ENCODE peak calls at places on chromosomes 3 and 15, in five cellular contexts. C is astrocyte of the spinal cord, S is Peyer's patch, Z is GM23338, L is AG04450. E is an unnamed sample.

GRCh38 chr3:81302045-81302444 is 459.4 kb downstream of the GBE1 start:
- DNase-seq in S (no peak), C (peak), L (peak), Z (peak), E (peak)

GRCh38 chr3:184953396-184953795 is 141.4 kb downstream of the VPS8 start:
- DNase-seq in L (no peak), Z (peak), S (no peak), C (no peak), E (no peak)

GRCh38 chr15:85462029-85462428 is 81.6 kb downstream of the AKAP13 start:
- DNase-seq in S (no peak), C (no peak), L (no peak), Z (no peak), E (no peak)

GRCh38 chr3:35194666-35195065 is 444.7 kb upstream of the ARPP21 start:
- DNase-seq in Z (no peak), S (no peak), L (no peak), C (no peak), E (no peak)

GRCh38 chr15:99442268-99442897 is 123.4 kb upstream of the MEF2A start:
- DNase-seq in C (peak), L (peak), S (peak), Z (no peak), E (peak)

GRCh38 chr15:63063877-63064409 is 21.4 kb downstream of the TPM1 start:
- DNase-seq in C (no peak), L (no peak), S (no peak), Z (no peak), E (no peak)

GRCh38 chr3:184275961-184276910 is at the start of gene ECE2:
- DNase-seq in L (no peak), C (no peak), S (no peak), Z (no peak), E (no peak)

GRCh38 chr3:20039765-20040475 is at the start of gene KAT2B:
- DNase-seq in C (peak), L (no peak), Z (peak), S (peak), E (no peak)

GRCh38 chr3:171101982-171102610 is 75.6 kb upstream of the SLC2A2 start:
- DNase-seq in C (peak), L (no peak), Z (no peak), S (no peak), E (no peak)

GRCh38 chr3:151931171-151931570 is 57.7 kb downstream of the SUCNR1 start:
- DNase-seq in S (no peak), L (no peak), C (peak), Z (no peak), E (no peak)

GRCh38 chr3:50542177-50543034 is 25.1 kb downstream of the C3orf18 start:
- DNase-seq in C (peak), S (peak), L (peak), Z (peak), E (peak)

GRCh38 chr3:188049890-188050530 is 103.9 kb upstream of the LPP start:
- DNase-seq in S (no peak), C (no peak), Z (no peak), L (no peak), E (no peak)

GRCh38 chr3:188053710-188054379 is 100.1 kb upstream of the LPP start:
- DNase-seq in Z (no peak), S (no peak), L (no peak), C (no peak), E (no peak)

GRCh38 chr3:188051801-188052228 is 102.1 kb upstream of the LPP start:
- DNase-seq in L (no peak), Z (peak), C (no peak), S (peak), E (no peak)

GRCh38 chr3:188052966-188053340 is 101.0 kb upstream of the LPP start:
- DNase-seq in S (no peak), Z (no peak), C (no peak), L (no peak), E (no peak)

DNA sequence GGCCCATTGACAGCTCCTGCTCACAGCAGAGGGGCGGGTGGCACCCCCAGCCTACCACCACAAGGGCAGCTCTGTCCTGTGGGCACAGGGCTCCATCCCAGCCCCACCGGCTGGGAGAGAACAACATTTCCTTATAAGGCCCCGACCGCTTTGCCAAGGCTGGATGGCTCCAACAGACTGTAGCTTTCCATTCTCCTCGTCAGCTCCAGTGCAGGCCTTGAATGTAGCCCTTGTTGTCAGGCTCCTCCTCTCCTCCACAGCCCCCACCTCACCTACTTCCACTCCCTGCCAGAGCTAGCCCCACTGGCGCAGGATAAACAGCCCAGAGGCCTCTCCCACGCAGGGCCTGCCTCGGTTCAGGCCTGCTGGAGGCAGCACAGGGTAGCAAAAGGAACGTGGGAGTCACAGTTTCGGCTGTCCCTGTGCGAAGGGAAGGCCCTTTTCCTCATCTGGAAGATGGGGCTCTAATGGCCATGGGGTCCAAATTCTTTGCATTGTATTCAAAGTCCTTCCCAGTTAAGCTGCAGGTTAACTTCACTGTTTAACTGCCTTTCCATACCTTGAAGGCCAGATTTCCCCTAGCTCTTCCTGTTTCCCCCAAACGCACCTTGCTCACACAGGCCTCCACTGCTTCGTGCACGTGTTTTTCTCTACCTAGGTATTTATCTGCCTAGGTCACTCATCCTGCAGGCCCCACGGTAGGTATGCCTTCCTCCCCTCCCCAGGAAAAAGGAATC is 101.6 kb upstream of the LPP start:
- DNase-seq in S (peak), Z (peak), L (no peak), C (peak), E (no peak)
- TF ChIP-seq CTCF in S (no peak), Z (peak), L (peak), C (peak), E (no peak)

DNA sequence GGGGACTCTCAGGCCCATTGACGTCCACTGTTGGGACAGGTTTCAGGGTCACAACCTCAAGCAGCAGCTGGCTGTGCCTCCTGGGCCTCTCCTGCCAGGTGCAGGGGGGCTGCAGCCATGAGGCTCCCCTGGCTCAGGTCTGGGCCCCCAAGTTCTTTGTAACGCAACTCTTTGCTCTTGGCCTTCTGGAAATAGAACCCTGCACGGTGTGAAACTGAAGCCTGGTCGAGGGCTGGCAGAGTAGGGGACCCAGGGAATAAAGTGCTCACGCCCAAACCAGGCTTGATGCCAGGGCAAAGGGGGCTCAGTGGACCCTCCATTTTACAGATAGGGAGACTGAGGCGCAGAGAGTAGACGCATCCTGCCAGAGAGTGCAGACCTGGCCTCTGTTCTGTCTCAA is 771 bp downstream of the CALML4 start:
- DNase-seq in L (no peak), C (no peak), S (no peak), Z (no peak), E (no peak)
- H3K4me3 ChIP-seq in L (no peak), C (no peak), S (no peak), Z (no peak), E (no peak)

DNA sequence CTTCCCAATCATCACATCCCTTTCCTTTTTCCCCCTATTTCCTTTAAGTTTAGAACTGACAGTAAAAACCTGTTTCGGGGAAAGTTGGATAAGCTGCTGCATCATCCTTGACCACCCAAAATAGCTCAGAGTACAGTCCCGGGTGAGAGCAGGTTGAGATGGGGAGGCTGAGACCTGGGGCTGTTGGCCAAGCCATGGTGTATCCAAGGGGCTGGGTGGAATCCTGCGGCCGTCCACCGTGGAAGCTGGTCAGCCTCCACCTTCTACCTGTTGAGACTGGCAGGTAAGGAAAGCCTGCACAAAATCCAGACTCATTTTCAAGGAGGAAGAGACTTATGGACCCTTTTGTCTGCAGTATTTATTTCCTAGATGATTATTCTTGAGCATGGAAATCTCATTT is 128.2 kb upstream of the PLXNA1 start:
- DNase-seq in C (no peak), Z (no peak), S (no peak), L (no peak), E (no peak)
- TF ChIP-seq CTCF in C (no peak), Z (no peak), S (no peak), L (no peak), E (no peak)

DNA sequence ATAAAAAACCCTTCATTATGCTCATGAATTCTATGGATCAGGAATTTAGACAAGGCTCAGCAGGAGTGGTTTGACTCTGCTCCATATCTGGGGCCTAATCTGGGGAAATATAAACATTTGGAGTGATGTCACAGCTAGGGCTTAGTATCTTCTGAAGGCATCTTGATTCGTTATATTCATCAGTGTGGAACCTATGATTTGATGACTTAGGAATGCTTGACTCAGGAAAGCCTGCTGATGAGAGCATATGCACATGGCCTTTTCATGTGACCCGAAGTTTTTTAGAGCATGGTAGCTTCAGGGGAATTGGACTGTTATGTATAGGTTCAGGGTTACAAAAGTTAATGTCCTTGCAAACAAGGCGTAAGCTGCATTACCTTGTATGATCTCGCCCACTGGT is 184.9 kb upstream of the LRRC3B start:
- DNase-seq in S (no peak), C (peak), Z (no peak), L (no peak), E (peak)
- H3K4me3 ChIP-seq in S (no peak), C (no peak), Z (no peak), L (no peak), E (no peak)

GRCh38 chr15:59751552-59752413 is 62.7 kb upstream of the BNIP2 start:
- DNase-seq in C (no peak), Z (peak), L (no peak), S (no peak), E (no peak)
- TF ChIP-seq CTCF in C (peak), Z (peak), L (peak), S (no peak), E (peak)

GRCh38 chr15:66708389-66708788 is 6.4 kb downstream of the SMAD6 start:
- DNase-seq in C (no peak), S (no peak), Z (no peak), L (no peak), E (no peak)

GRCh38 chr15:66706225-66706732 is 4.2 kb downstream of the SMAD6 start:
- DNase-seq in Z (no peak), S (no peak), L (no peak), C (no peak), E (no peak)

GRCh38 chr15:66706840-66707239 is 4.8 kb downstream of the SMAD6 start:
- DNase-seq in S (no peak), C (no peak), Z (no peak), L (no peak), E (no peak)

GRCh38 chr15:66705277-66705927 is 3.4 kb downstream of the SMAD6 start:
- DNase-seq in Z (no peak), L (no peak), S (no peak), C (no peak), E (no peak)

GRCh38 chr15:66707310-66708160 is 5.5 kb downstream of the SMAD6 start:
- DNase-seq in C (peak), L (no peak), Z (peak), S (no peak), E (no peak)
- H3K4me3 ChIP-seq in C (peak), L (peak), Z (peak), S (no peak), E (peak)